ENCODE peak calls at places on chromosomes 3 and 15, in four cellular contexts. Y, Z, E and C are unnamed samples.

GRCh38 chr15:90037961-90038633 is 37.0 kb downstream of the ZNF710 start:
- DNase-seq in Y (no peak), Z (no peak), E (no peak), C (no peak)

GRCh38 chr3:133887951-133888703 is 7.6 kb downstream of the RAB6B start:
- DNase-seq in Y (no peak), Z (no peak), E (no peak), C (no peak)

GRCh38 chr3:172217877-172218276 is 178.5 kb downstream of the FNDC3B start:
- DNase-seq in Y (no peak), Z (no peak), E (no peak), C (no peak)

GRCh38 chr3:42685363-42685881 is at the start of gene KLHL40:
- DNase-seq in Y (no peak), Z (no peak), E (no peak), C (no peak)

GRCh38 chr3:127655641-127656040 is 17.1 kb upstream of the ABTB1 start:
- DNase-seq in Y (no peak), Z (no peak), E (no peak), C (peak)

GRCh38 chr3:40598338-40598737 is 73.6 kb downstream of the ZNF621 start:
- DNase-seq in Y (no peak), Z (no peak), E (no peak), C (no peak)

GRCh38 chr15:27119695-27120266 is 148.8 kb downstream of the GABRG3 start:
- DNase-seq in Y (no peak), Z (no peak), E (no peak), C (no peak)

GRCh38 chr3:67031986-67032385 is 33.9 kb downstream of the KBTBD8 start:
- DNase-seq in Y (no peak), Z (no peak), E (no peak), C (no peak)